ENCODE peak calls at places on chromosomes 4 and X, in six cellular contexts. U is tibial artery, X is lower lobe of right lung, C is endothelial cell of umbilical vein, M is fibroblast of pulmonary artery, I is nephron progenitor cell. L is an unnamed sample.

GRCh38 chrX:130018143-130018542 is 35.7 kb downstream of the BCORL1 start:
- DNase-seq in M (no peak), C (no peak), I (no peak), X (no peak), U (no peak), L (no peak)

GRCh38 chr4:766152-766515 is 59.8 kb downstream of the CPLX1 start:
- DNase-seq in I (no peak), X (peak), C (no peak), M (no peak), U (no peak), L (no peak)

GRCh38 chrX:13430136-13430827 is 110.4 kb upstream of the ATXN3L start:
- DNase-seq in C (no peak), X (no peak), I (no peak), M (no peak), U (no peak), L (no peak)

GRCh38 chr4:98643760-98644159 is 14.7 kb downstream of the TSPAN5 start:
- DNase-seq in U (no peak), I (no peak), C (no peak), M (no peak), X (no peak), L (no peak)

GRCh38 chr4:35541888-35542213 is 702.5 kb downstream of the ARAP2 start:
- DNase-seq in I (no peak), C (no peak), X (no peak), U (no peak), M (no peak), L (no peak)

GRCh38 chr4:124530464-124531077 is 182.0 kb downstream of the ANKRD50 start:
- DNase-seq in M (no peak), X (no peak), I (no peak), U (no peak), C (no peak), L (no peak)

GRCh38 chr4:77127837-77128621 is 29.0 kb upstream of the CCNG2 start:
- DNase-seq in M (no peak), U (no peak), I (no peak), X (no peak), C (no peak), L (no peak)

GRCh38 chrX:133495464-133496391 is 80.4 kb upstream of the GPC4 start:
- DNase-seq in X (no peak), U (peak), C (no peak), I (no peak), M (peak), L (no peak)

GRCh38 chr4:165872443-165873297 is at the start of gene TLL1:
- DNase-seq in I (peak), M (peak), U (no peak), C (peak), X (no peak), L (no peak)

GRCh38 chr4:174284181-174284886 is 623 bp downstream of the CEP44 start:
- DNase-seq in X (no peak), I (peak), U (no peak), M (peak), C (peak), L (no peak)

GRCh38 chr4:186501554-186501953 is 53.8 kb downstream of the MTNR1A start:
- DNase-seq in M (no peak), U (no peak), I (no peak), C (no peak), X (no peak), L (no peak)

GRCh38 chr4:1251773-1252066 is 2.8 kb upstream of the CTBP1 start:
- DNase-seq in M (no peak), X (no peak), U (no peak), C (no peak), I (no peak), L (no peak)

GRCh38 chr4:88725986-88726385 is 28.4 kb upstream of the NAP1L5 start:
- DNase-seq in X (no peak), C (no peak), M (no peak), U (no peak), I (no peak), L (no peak)

DNA sequence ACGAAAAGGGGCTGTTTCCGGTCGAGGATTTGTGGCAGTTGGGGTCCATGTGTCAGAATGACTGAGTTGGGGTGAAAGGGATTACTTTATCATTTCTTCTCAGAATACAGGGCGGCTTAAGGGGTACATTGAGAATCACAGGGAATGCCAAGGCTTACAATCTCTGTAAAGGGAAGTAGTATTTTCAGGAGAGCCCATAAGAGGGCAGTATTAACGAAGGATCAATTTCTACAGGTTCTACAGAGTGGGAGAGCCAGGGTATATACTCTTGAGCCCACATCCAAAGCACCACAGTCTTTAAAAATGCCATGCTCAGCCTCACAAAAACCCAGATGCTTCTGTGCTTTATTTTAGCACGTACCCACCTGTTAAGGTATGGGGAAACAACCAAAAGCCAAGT is 67.7 kb upstream of the ZXDA start:
- DNase-seq in C (no peak), M (no peak), I (no peak), U (no peak), X (no peak), L (no peak)
- TF ChIP-seq CTCF in C (no peak), M (no peak), I (no peak), U (no peak), X (no peak), L (no peak)

GRCh38 chr4:39514888-39515401 is 12.3 kb downstream of the UGDH start:
- DNase-seq in X (peak), C (no peak), I (no peak), U (no peak), M (peak), L (no peak)
- TF ChIP-seq CTCF in X (no peak), C (no peak), I (no peak), U (no peak), M (no peak), L (no peak)

GRCh38 chrX:150980711-150981110 is 2.4 kb upstream of the HMGB3 start:
- DNase-seq in C (no peak), I (no peak), X (no peak), U (no peak), M (no peak), L (no peak)

GRCh38 chrX:150984164-150984824 is 1.2 kb downstream of the HMGB3 start:
- DNase-seq in C (no peak), I (peak), U (no peak), M (no peak), X (no peak), L (peak)

GRCh38 chrX:150982235-150982785 is 825 bp upstream of the HMGB3 start:
- DNase-seq in X (no peak), I (no peak), U (no peak), C (no peak), M (no peak), L (no peak)

GRCh38 chrX:150982786-150983525 is at the start of gene HMGB3:
- DNase-seq in I (peak), X (peak), M (peak), U (peak), C (peak), L (peak)

GRCh38 chrX:150983526-150984163 is 510 bp downstream of the HMGB3 start:
- DNase-seq in M (no peak), U (no peak), X (no peak), C (peak), I (peak), L (no peak)
- TF ChIP-seq CTCF in M (no peak), U (no peak), X (no peak), C (no peak), I (no peak), L (no peak)

DNA sequence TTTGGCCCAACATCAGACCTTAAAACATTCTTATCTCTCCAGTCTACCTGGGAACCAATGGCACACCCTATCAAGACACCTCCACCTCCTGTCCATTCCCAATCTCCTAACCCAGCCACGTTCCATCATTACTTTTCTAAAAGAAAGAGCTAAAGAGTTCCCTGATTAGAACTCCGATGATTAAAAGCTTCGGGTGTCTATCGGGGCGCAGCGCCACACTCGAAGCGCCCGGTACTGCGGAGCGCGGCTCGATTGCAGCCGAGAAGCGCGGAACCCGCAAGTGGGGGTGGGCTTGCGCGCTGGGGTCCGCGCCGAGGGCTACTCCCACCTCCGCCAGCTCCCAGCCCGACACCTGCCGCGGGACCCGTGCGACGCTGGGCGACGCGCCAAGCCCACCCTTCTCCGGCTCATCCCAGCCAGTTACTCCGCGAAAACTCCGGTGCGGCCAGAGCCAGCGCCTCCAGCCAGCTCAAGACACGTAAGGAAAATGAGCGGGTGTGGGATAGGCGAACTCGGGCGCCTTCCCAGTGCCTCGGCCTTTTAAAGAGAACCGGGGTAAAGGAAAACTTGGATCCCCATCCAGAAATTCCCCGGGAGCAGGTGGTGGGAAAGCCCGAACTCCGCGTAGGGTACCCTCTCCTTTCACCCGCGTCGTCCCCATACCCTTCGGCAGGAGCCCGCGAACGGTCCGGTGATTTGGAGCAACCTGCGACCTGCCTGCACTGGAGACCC is 601 bp downstream of the NPY1R start:
- DNase-seq in I (peak), M (peak), U (no peak), C (peak), X (peak), L (no peak)
- TF ChIP-seq CTCF in I (no peak), M (peak), U (no peak), C (no peak), X (no peak), L (no peak)

DNA sequence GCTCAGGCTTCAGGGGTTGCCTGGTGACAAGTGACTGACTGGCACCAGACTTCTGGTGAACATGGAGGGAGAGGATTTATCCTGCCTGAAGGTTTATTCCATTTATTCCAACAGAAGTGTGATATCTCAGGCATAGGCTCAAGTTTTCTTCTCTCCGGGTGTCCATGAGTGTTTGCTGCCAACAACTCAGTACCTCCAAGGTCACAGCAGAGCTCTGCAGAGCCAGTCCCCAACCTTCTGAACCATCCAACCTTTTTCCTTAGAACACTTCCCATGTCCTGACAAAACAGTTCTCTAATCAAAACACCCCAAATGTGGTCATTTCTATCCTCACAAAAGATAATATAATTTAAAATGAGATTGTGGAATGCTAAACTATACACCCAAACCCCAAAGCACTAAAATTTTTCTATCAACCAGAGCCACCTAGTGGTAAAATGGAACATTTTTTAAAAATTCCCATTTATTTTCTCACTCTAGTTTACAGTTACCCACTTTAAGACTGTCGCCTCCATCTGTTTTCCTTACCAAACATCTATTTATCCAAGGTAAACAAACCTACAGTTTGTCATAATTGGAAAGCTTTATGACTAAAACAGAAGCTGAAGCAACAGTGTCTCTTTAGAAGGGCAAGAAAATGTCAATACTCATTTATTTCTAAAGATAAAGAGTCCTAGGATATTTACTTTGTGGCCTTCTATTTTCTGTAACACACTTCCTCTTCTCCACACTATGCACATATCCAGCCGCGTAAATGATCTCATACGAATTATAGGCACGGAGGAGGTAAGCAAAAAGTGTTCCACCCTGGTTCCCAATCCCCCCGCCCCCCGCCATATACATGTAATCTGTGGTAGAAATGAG is 39.5 kb downstream of the TMEM154 start:
- DNase-seq in U (no peak), C (peak), X (no peak), I (no peak), M (peak), L (no peak)
- TF ChIP-seq CTCF in U (peak), C (peak), X (peak), I (peak), M (peak), L (peak)

DNA sequence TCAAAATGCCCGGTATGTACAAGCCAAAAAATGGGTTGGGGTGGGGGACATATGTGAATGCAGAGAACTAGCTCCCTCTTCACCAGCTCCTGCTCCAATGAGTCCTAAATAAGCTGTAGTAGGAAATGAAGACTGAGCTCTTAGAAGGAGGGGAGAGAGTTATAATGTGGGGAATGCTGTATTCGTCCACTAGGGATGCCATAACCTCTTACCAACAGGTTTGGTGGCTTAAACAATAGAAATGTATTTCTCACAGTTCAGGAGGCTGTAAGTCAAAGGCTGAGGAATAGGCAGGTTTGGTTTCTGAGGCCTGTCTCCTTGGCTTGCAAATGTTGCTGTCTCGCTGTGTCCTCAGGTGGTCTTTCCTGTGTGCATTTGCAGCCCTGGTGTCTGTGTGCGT is 4.4 kb upstream of the INPP4B start:
- DNase-seq in X (no peak), M (peak), U (no peak), I (no peak), C (no peak), L (no peak)
- TF ChIP-seq CTCF in X (no peak), M (peak), U (no peak), I (peak), C (peak), L (no peak)

DNA sequence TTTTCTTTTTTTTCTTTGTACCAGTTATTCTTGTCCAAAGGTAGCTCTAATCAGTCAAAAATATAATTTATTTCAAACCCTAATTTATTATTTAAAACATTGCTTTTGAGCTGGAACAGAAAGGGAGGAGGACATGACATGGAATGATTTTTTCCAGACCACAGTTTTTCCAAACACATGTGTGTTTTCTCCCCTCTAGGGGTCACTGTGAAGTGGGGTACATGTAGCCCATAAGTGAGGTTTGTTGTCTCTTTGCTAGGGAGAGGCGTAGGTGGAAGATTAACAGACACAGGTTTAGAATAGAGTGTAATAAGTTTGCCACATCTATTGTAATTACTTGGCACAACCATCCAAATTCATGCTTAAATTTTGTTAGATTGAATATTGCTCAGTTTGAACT is 83.0 kb downstream of the TNIP2 start:
- DNase-seq in C (peak), X (no peak), M (peak), I (no peak), U (no peak), L (no peak)
- TF ChIP-seq CTCF in C (peak), X (no peak), M (peak), I (peak), U (no peak), L (no peak)

GRCh38 chrX:17744896-17745523 is 7.7 kb downstream of the SCML1 start:
- DNase-seq in X (no peak), C (peak), I (no peak), U (no peak), M (no peak), L (no peak)
- TF ChIP-seq CTCF in X (no peak), C (no peak), I (peak), U (no peak), M (peak), L (no peak)

L was measured in activated B cell treated with CpG ODN at 0.5 μM for 24 hours.